ENCODE peak calls at places on chromosomes 12 and 14, in seven cellular contexts. One of them, this sample, is unnamed. For H3K36me3, the result is how much of the 10 kb centered on the place peaks cover.

GRCh38 chr14:100653409-100653808 is 66.2 kb upstream of the BEGAIN start:
- DNase-seq in SK-N-SH: peak
- DNase-seq in fibroblast of lung: no peak
- DNase-seq in neural progenitor cell: peak
- DNase-seq in cardiac muscle cell: no peak
- DNase-seq in Peyer's patch: peak
- DNase-seq in IMR-90: no peak
- DNase-seq in this sample: no peak

GRCh38 chr12:91142184-91142583 is 30.9 kb upstream of the LUM start:
- DNase-seq in SK-N-SH: no peak
- DNase-seq in fibroblast of lung: peak
- DNase-seq in neural progenitor cell: no peak
- DNase-seq in cardiac muscle cell: no peak
- DNase-seq in Peyer's patch: no peak
- DNase-seq in IMR-90: peak
- DNase-seq in this sample: no peak

GRCh38 chr12:56104815-56105476 is 587 bp downstream of the PA2G4 start:
- DNase-seq in SK-N-SH: peak
- DNase-seq in fibroblast of lung: no peak
- DNase-seq in neural progenitor cell: no peak
- DNase-seq in cardiac muscle cell: peak
- DNase-seq in Peyer's patch: peak
- DNase-seq in IMR-90: no peak
- DNase-seq in this sample: no peak

GRCh38 chr12:15152864-15153263 is 68.4 kb downstream of the RERG start:
- DNase-seq in SK-N-SH: no peak
- DNase-seq in fibroblast of lung: peak
- DNase-seq in neural progenitor cell: no peak
- DNase-seq in cardiac muscle cell: no peak
- DNase-seq in Peyer's patch: no peak
- DNase-seq in IMR-90: peak
- DNase-seq in this sample: no peak

GRCh38 chr14:58296731-58297130 is 1.6 kb upstream of the ARID4A start:
- DNase-seq in SK-N-SH: no peak
- DNase-seq in fibroblast of lung: no peak
- DNase-seq in neural progenitor cell: no peak
- DNase-seq in cardiac muscle cell: no peak
- DNase-seq in Peyer's patch: no peak
- DNase-seq in IMR-90: peak
- DNase-seq in this sample: no peak

GRCh38 chr12:105860556-105861207 is 278.1 kb downstream of the NUAK1 start:
- DNase-seq in SK-N-SH: no peak
- DNase-seq in fibroblast of lung: no peak
- DNase-seq in neural progenitor cell: no peak
- DNase-seq in cardiac muscle cell: no peak
- DNase-seq in Peyer's patch: no peak
- DNase-seq in IMR-90: no peak
- DNase-seq in this sample: no peak

GRCh38 chr12:59023861-59024424 is 103.6 kb upstream of the LRIG3 start:
- DNase-seq in SK-N-SH: no peak
- DNase-seq in fibroblast of lung: no peak
- DNase-seq in neural progenitor cell: no peak
- DNase-seq in cardiac muscle cell: no peak
- DNase-seq in Peyer's patch: no peak
- DNase-seq in IMR-90: no peak
- DNase-seq in this sample: no peak

GRCh38 chr12:3641428-3641883 is 111.5 kb downstream of the CRACR2A start:
- DNase-seq in SK-N-SH: no peak
- DNase-seq in fibroblast of lung: peak
- DNase-seq in neural progenitor cell: no peak
- DNase-seq in cardiac muscle cell: no peak
- DNase-seq in Peyer's patch: no peak
- DNase-seq in IMR-90: peak
- DNase-seq in this sample: peak

GRCh38 chr14:68487805-68488590 is 304.9 kb downstream of the ZFP36L1 start:
- DNase-seq in SK-N-SH: no peak
- DNase-seq in fibroblast of lung: no peak
- DNase-seq in neural progenitor cell: peak
- DNase-seq in cardiac muscle cell: no peak
- DNase-seq in Peyer's patch: no peak
- DNase-seq in IMR-90: peak
- DNase-seq in this sample: no peak

GRCh38 chr14:104680806-104681688 is 8.4 kb upstream of the INF2 start:
- DNase-seq in SK-N-SH: no peak
- DNase-seq in fibroblast of lung: peak
- DNase-seq in neural progenitor cell: peak
- DNase-seq in cardiac muscle cell: peak
- DNase-seq in Peyer's patch: peak
- DNase-seq in IMR-90: peak
- DNase-seq in this sample: no peak

GRCh38 chr14:93073366-93073722 is 42.4 kb downstream of the ITPK1 start:
- DNase-seq in SK-N-SH: no peak
- DNase-seq in fibroblast of lung: no peak
- DNase-seq in neural progenitor cell: no peak
- DNase-seq in cardiac muscle cell: no peak
- DNase-seq in Peyer's patch: peak
- DNase-seq in IMR-90: no peak
- DNase-seq in this sample: no peak

GRCh38 chr14:100303179-100303578 is 3.1 kb downstream of the SLC25A29 start:
- DNase-seq in SK-N-SH: peak
- DNase-seq in fibroblast of lung: no peak
- DNase-seq in neural progenitor cell: peak
- DNase-seq in cardiac muscle cell: peak
- DNase-seq in Peyer's patch: no peak
- DNase-seq in IMR-90: no peak
- DNase-seq in this sample: no peak

GRCh38 chr14:31270196-31270772 is 62.7 kb upstream of the HECTD1 start:
- DNase-seq in SK-N-SH: no peak
- DNase-seq in fibroblast of lung: no peak
- DNase-seq in neural progenitor cell: peak
- DNase-seq in cardiac muscle cell: no peak
- DNase-seq in Peyer's patch: peak
- DNase-seq in IMR-90: no peak
- DNase-seq in this sample: no peak

GRCh38 chr12:53268009-53268636 is at the start of gene ESPL1:
- DNase-seq in SK-N-SH: peak
- DNase-seq in fibroblast of lung: peak
- DNase-seq in neural progenitor cell: peak
- DNase-seq in cardiac muscle cell: peak
- DNase-seq in Peyer's patch: peak
- DNase-seq in IMR-90: peak
- DNase-seq in this sample: peak

GRCh38 chr14:68112456-68112855 is 292.9 kb downstream of the RAD51B start:
- DNase-seq in SK-N-SH: no peak
- DNase-seq in fibroblast of lung: no peak
- DNase-seq in neural progenitor cell: no peak
- DNase-seq in cardiac muscle cell: no peak
- DNase-seq in Peyer's patch: no peak
- DNase-seq in IMR-90: no peak
- DNase-seq in this sample: no peak

GRCh38 chr14:98270201-98270600 is 1001.8 kb downstream of the BCL11B start:
- DNase-seq in SK-N-SH: no peak
- DNase-seq in fibroblast of lung: no peak
- DNase-seq in neural progenitor cell: no peak
- DNase-seq in cardiac muscle cell: no peak
- DNase-seq in Peyer's patch: no peak
- DNase-seq in IMR-90: no peak
- DNase-seq in this sample: no peak

GRCh38 chr14:50633954-50634353 is 34.2 kb downstream of the SAV1 start:
- DNase-seq in SK-N-SH: no peak
- DNase-seq in fibroblast of lung: no peak
- DNase-seq in neural progenitor cell: no peak
- DNase-seq in cardiac muscle cell: peak
- DNase-seq in Peyer's patch: no peak
- DNase-seq in IMR-90: no peak
- DNase-seq in this sample: no peak

GRCh38 chr14:89351364-89351957 is 65.6 kb downstream of the FOXN3 start:
- DNase-seq in SK-N-SH: no peak
- DNase-seq in fibroblast of lung: peak
- DNase-seq in neural progenitor cell: peak
- DNase-seq in cardiac muscle cell: peak
- DNase-seq in Peyer's patch: no peak
- DNase-seq in IMR-90: peak
- DNase-seq in this sample: no peak

GRCh38 chr14:49920935-49921334 is 28.1 kb downstream of the ARF6 start:
- DNase-seq in SK-N-SH: no peak
- DNase-seq in fibroblast of lung: no peak
- DNase-seq in neural progenitor cell: no peak
- DNase-seq in cardiac muscle cell: no peak
- DNase-seq in Peyer's patch: peak
- DNase-seq in IMR-90: no peak
- DNase-seq in this sample: no peak

GRCh38 chr12:120367252-120367923 is 1.6 kb downstream of the MSI1 start:
- DNase-seq in SK-N-SH: peak
- DNase-seq in fibroblast of lung: no peak
- DNase-seq in neural progenitor cell: peak
- DNase-seq in cardiac muscle cell: peak
- DNase-seq in Peyer's patch: no peak
- DNase-seq in IMR-90: no peak
- DNase-seq in this sample: no peak

GRCh38 chr12:68773582-68773981 is 27.6 kb downstream of the SLC35E3 start:
- DNase-seq in SK-N-SH: no peak
- DNase-seq in fibroblast of lung: no peak
- DNase-seq in neural progenitor cell: no peak
- DNase-seq in cardiac muscle cell: no peak
- DNase-seq in Peyer's patch: no peak
- DNase-seq in IMR-90: no peak
- DNase-seq in this sample: no peak

GRCh38 chr12:88227871-88228270 is 85.8 kb downstream of the TMTC3 start:
- DNase-seq in SK-N-SH: no peak
- DNase-seq in fibroblast of lung: no peak
- DNase-seq in neural progenitor cell: no peak
- DNase-seq in cardiac muscle cell: no peak
- DNase-seq in Peyer's patch: no peak
- DNase-seq in IMR-90: no peak
- DNase-seq in this sample: no peak

GRCh38 chr12:86241600-86241999 is 14.6 kb downstream of the MGAT4C start:
- DNase-seq in SK-N-SH: no peak
- DNase-seq in fibroblast of lung: no peak
- DNase-seq in neural progenitor cell: no peak
- DNase-seq in cardiac muscle cell: no peak
- DNase-seq in Peyer's patch: no peak
- DNase-seq in IMR-90: no peak
- DNase-seq in this sample: no peak

GRCh38 chr12:57521475-57522018 is 1.1 kb upstream of the MBD6 start:
- DNase-seq in SK-N-SH: no peak
- DNase-seq in fibroblast of lung: peak
- DNase-seq in neural progenitor cell: peak
- DNase-seq in cardiac muscle cell: peak
- DNase-seq in Peyer's patch: peak
- DNase-seq in IMR-90: peak
- DNase-seq in this sample: no peak
- TF ChIP-seq CTCF in SK-N-SH: no peak
- TF ChIP-seq CTCF in fibroblast of lung: no peak
- TF ChIP-seq CTCF in neural progenitor cell: peak
- TF ChIP-seq CTCF in cardiac muscle cell: peak
- TF ChIP-seq CTCF in Peyer's patch: no peak
- TF ChIP-seq CTCF in IMR-90: no peak
- TF ChIP-seq CTCF in this sample: peak

GRCh38 chr12:75481013-75481705 is 604 bp downstream of the GLIPR1 start:
- DNase-seq in SK-N-SH: no peak
- DNase-seq in fibroblast of lung: peak
- DNase-seq in neural progenitor cell: no peak
- DNase-seq in cardiac muscle cell: no peak
- DNase-seq in Peyer's patch: no peak
- DNase-seq in IMR-90: no peak
- DNase-seq in this sample: no peak
- H3K4me3 ChIP-seq in SK-N-SH: peak
- H3K4me3 ChIP-seq in fibroblast of lung: peak
- H3K4me3 ChIP-seq in neural progenitor cell: no peak
- H3K4me3 ChIP-seq in cardiac muscle cell: no peak
- H3K4me3 ChIP-seq in Peyer's patch: peak
- H3K4me3 ChIP-seq in IMR-90: peak
- H3K4me3 ChIP-seq in this sample: peak

GRCh38 chr12:118061876-118062791 is 1.2 kb upstream of the WSB2 start:
- DNase-seq in SK-N-SH: peak
- DNase-seq in fibroblast of lung: peak
- DNase-seq in neural progenitor cell: peak
- DNase-seq in cardiac muscle cell: peak
- DNase-seq in Peyer's patch: peak
- DNase-seq in IMR-90: peak
- DNase-seq in this sample: no peak

GRCh38 chr12:118063567-118064391 is 2.8 kb upstream of the WSB2 start:
- DNase-seq in SK-N-SH: no peak
- DNase-seq in fibroblast of lung: peak
- DNase-seq in neural progenitor cell: no peak
- DNase-seq in cardiac muscle cell: no peak
- DNase-seq in Peyer's patch: no peak
- DNase-seq in IMR-90: peak
- DNase-seq in this sample: no peak

GRCh38 chr12:118061011-118061875 is at the start of gene WSB2:
- DNase-seq in SK-N-SH: peak
- DNase-seq in fibroblast of lung: peak
- DNase-seq in neural progenitor cell: peak
- DNase-seq in cardiac muscle cell: peak
- DNase-seq in Peyer's patch: peak
- DNase-seq in IMR-90: peak
- DNase-seq in this sample: no peak

GRCh38 chr12:118065380-118065779 is 4.4 kb upstream of the WSB2 start:
- DNase-seq in SK-N-SH: no peak
- DNase-seq in fibroblast of lung: no peak
- DNase-seq in neural progenitor cell: no peak
- DNase-seq in cardiac muscle cell: no peak
- DNase-seq in Peyer's patch: no peak
- DNase-seq in IMR-90: no peak
- DNase-seq in this sample: no peak

DNA sequence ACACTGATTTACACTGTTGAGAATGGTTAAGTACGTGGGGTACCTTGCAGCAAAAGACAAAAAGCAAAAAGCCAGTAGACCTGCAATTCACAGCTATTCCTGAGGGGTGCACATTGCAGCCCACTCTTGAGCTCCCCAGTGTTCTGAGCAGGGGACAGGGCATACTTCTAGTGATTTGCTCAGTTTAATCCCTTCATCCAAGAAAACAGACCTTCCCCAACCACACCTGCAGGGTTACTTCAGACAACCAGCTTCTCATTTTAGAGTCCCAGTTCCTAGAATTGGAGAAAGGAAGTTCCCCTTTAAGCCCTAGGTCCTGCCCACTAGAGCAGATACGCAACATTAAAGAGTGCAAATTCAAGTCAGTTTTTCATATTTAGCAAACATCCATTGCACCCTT is 3.6 kb upstream of the WSB2 start:
- DNase-seq in SK-N-SH: peak
- DNase-seq in fibroblast of lung: no peak
- DNase-seq in neural progenitor cell: peak
- DNase-seq in cardiac muscle cell: no peak
- DNase-seq in Peyer's patch: no peak
- DNase-seq in IMR-90: no peak
- DNase-seq in this sample: no peak
- H3K36me3 ChIP-seq in SK-N-SH: under half
- H3K36me3 ChIP-seq in fibroblast of lung: under half
- H3K36me3 ChIP-seq in neural progenitor cell: under half
- H3K36me3 ChIP-seq in cardiac muscle cell: under half
- H3K36me3 ChIP-seq in Peyer's patch: under half
- H3K36me3 ChIP-seq in IMR-90: under half
- H3K36me3 ChIP-seq in this sample: under half

GRCh38 chr12:31444801-31445200 is 118.9 kb upstream of the SINHCAF start:
- DNase-seq in SK-N-SH: no peak
- DNase-seq in fibroblast of lung: no peak
- DNase-seq in neural progenitor cell: no peak
- DNase-seq in cardiac muscle cell: no peak
- DNase-seq in Peyer's patch: no peak
- DNase-seq in IMR-90: no peak
- DNase-seq in this sample: no peak

GRCh38 chr12:31440586-31440985 is 114.6 kb upstream of the SINHCAF start:
- DNase-seq in SK-N-SH: no peak
- DNase-seq in fibroblast of lung: no peak
- DNase-seq in neural progenitor cell: no peak
- DNase-seq in cardiac muscle cell: no peak
- DNase-seq in Peyer's patch: no peak
- DNase-seq in IMR-90: no peak
- DNase-seq in this sample: no peak

GRCh38 chr12:31440134-31440533 is 114.2 kb upstream of the SINHCAF start:
- DNase-seq in SK-N-SH: no peak
- DNase-seq in fibroblast of lung: no peak
- DNase-seq in neural progenitor cell: no peak
- DNase-seq in cardiac muscle cell: no peak
- DNase-seq in Peyer's patch: no peak
- DNase-seq in IMR-90: no peak
- DNase-seq in this sample: no peak
- TF ChIP-seq CTCF in SK-N-SH: no peak
- TF ChIP-seq CTCF in fibroblast of lung: no peak
- TF ChIP-seq CTCF in neural progenitor cell: no peak
- TF ChIP-seq CTCF in cardiac muscle cell: no peak
- TF ChIP-seq CTCF in Peyer's patch: no peak
- TF ChIP-seq CTCF in IMR-90: no peak
- TF ChIP-seq CTCF in this sample: no peak